ENCODE peak calls at places on chromosome 19, in seven cellular contexts. One of them, this sample, is unnamed.

GRCh38 chr19:42816901-42817300 is 51.4 kb upstream of the PSG8 start:
- DNase-seq in prostate gland: no peak
- DNase-seq in vagina: no peak
- DNase-seq in transverse colon: no peak
- DNase-seq in K562: no peak
- DNase-seq in stomach: no peak
- DNase-seq in HCT116: no peak
- DNase-seq in this sample: no peak

GRCh38 chr19:21202865-21203494 is 61.1 kb downstream of the ZNF431 start:
- DNase-seq in K562: peak; percentile 53
- DNase-seq in prostate gland: peak; percentile 17
- DNase-seq in vagina: no peak
- DNase-seq in stomach: no peak
- DNase-seq in transverse colon: no peak
- DNase-seq in HCT116: peak; percentile 32
- DNase-seq in this sample: no peak

GRCh38 chr19:13155472-13156284 is 5.5 kb downstream of the IER2 start:
- DNase-seq in transverse colon: peak; percentile 88
- DNase-seq in prostate gland: peak; percentile 37
- DNase-seq in stomach: peak; percentile 86
- DNase-seq in vagina: no peak
- DNase-seq in HCT116: no peak
- DNase-seq in K562: peak; percentile 69
- DNase-seq in this sample: peak; percentile 89

GRCh38 chr19:58497634-58498170 is 14.1 kb downstream of the SLC27A5 start:
- DNase-seq in HCT116: no peak
- DNase-seq in transverse colon: no peak
- DNase-seq in K562: no peak
- DNase-seq in vagina: no peak
- DNase-seq in stomach: no peak
- DNase-seq in prostate gland: no peak
- DNase-seq in this sample: no peak

GRCh38 chr19:51359294-51359693 is 6.9 kb downstream of the ETFB start:
- DNase-seq in prostate gland: no peak
- DNase-seq in K562: no peak
- DNase-seq in stomach: no peak
- DNase-seq in vagina: no peak
- DNase-seq in HCT116: no peak
- DNase-seq in transverse colon: no peak
- DNase-seq in this sample: no peak

GRCh38 chr19:14435320-14436050 is 2.4 kb downstream of the PKN1 start:
- DNase-seq in prostate gland: no peak
- DNase-seq in K562: no peak
- DNase-seq in stomach: no peak
- DNase-seq in HCT116: no peak
- DNase-seq in transverse colon: no peak
- DNase-seq in vagina: no peak
- DNase-seq in this sample: no peak

GRCh38 chr19:47719047-47719885 is 6.0 kb downstream of the EHD2 start:
- DNase-seq in prostate gland: peak; percentile 76
- DNase-seq in vagina: no peak
- DNase-seq in K562: no peak
- DNase-seq in HCT116: no peak
- DNase-seq in stomach: peak; percentile 60
- DNase-seq in transverse colon: peak; percentile 80
- DNase-seq in this sample: peak; percentile 95

GRCh38 chr19:35153701-35154534 is 617 bp upstream of the FXYD5 start:
- DNase-seq in transverse colon: peak; percentile 56
- DNase-seq in prostate gland: no peak
- DNase-seq in stomach: peak; percentile 58
- DNase-seq in K562: peak; percentile 81
- DNase-seq in vagina: no peak
- DNase-seq in HCT116: no peak
- DNase-seq in this sample: peak; percentile 82

GRCh38 chr19:46271488-46272197 is 25.2 kb upstream of the HIF3A start:
- DNase-seq in stomach: no peak
- DNase-seq in K562: no peak
- DNase-seq in prostate gland: no peak
- DNase-seq in HCT116: no peak
- DNase-seq in vagina: no peak
- DNase-seq in transverse colon: no peak
- DNase-seq in this sample: no peak

GRCh38 chr19:6610934-6611370 is 20.0 kb upstream of the CD70 start:
- DNase-seq in stomach: no peak
- DNase-seq in vagina: no peak
- DNase-seq in HCT116: peak; percentile 40
- DNase-seq in prostate gland: no peak
- DNase-seq in K562: no peak
- DNase-seq in transverse colon: no peak
- DNase-seq in this sample: no peak

GRCh38 chr19:45097776-45098520 is 5.0 kb downstream of the PPP1R37 start:
- DNase-seq in K562: peak; percentile 68
- DNase-seq in vagina: no peak
- DNase-seq in transverse colon: no peak
- DNase-seq in HCT116: no peak
- DNase-seq in prostate gland: peak; percentile 46
- DNase-seq in stomach: peak; percentile 51
- DNase-seq in this sample: no peak

GRCh38 chr19:48468806-48469055 is 438 bp upstream of the CYTH2 start:
- DNase-seq in K562: no peak
- DNase-seq in HCT116: no peak
- DNase-seq in prostate gland: no peak
- DNase-seq in vagina: no peak
- DNase-seq in transverse colon: no peak
- DNase-seq in stomach: no peak
- DNase-seq in this sample: no peak

GRCh38 chr19:51094696-51095279 is 12.1 kb upstream of the KLK14 start:
- DNase-seq in HCT116: no peak
- DNase-seq in K562: peak; percentile 87
- DNase-seq in prostate gland: no peak
- DNase-seq in transverse colon: no peak
- DNase-seq in stomach: peak; percentile 45
- DNase-seq in vagina: no peak
- DNase-seq in this sample: no peak

GRCh38 chr19:35715355-35715809 is 2.4 kb upstream of the KMT2B start:
- DNase-seq in transverse colon: no peak
- DNase-seq in stomach: no peak
- DNase-seq in HCT116: no peak
- DNase-seq in prostate gland: no peak
- DNase-seq in vagina: no peak
- DNase-seq in K562: no peak
- DNase-seq in this sample: peak; percentile 70

GRCh38 chr19:53818756-53819155 is 5.4 kb downstream of the NLRP12 start:
- DNase-seq in vagina: no peak
- DNase-seq in stomach: no peak
- DNase-seq in HCT116: no peak
- DNase-seq in transverse colon: no peak
- DNase-seq in K562: no peak
- DNase-seq in prostate gland: no peak
- DNase-seq in this sample: no peak

GRCh38 chr19:16118489-16119033 is 6.9 kb downstream of the RAB8A start:
- DNase-seq in transverse colon: peak; percentile 76
- DNase-seq in stomach: peak; percentile 52
- DNase-seq in K562: no peak
- DNase-seq in HCT116: no peak
- DNase-seq in vagina: no peak
- DNase-seq in prostate gland: no peak
- DNase-seq in this sample: no peak

GRCh38 chr19:48752511-48753365 is at the start of gene FUT1:
- DNase-seq in K562: peak; percentile 58
- DNase-seq in vagina: no peak
- DNase-seq in prostate gland: peak; percentile 89
- DNase-seq in stomach: peak; percentile 95
- DNase-seq in transverse colon: peak; percentile 76
- DNase-seq in HCT116: peak; percentile 89
- DNase-seq in this sample: peak; percentile 79

GRCh38 chr19:37991841-37992248 is 84.8 kb downstream of the SIPA1L3 start:
- DNase-seq in K562: no peak
- DNase-seq in stomach: no peak
- DNase-seq in prostate gland: no peak
- DNase-seq in HCT116: no peak
- DNase-seq in transverse colon: no peak
- DNase-seq in vagina: no peak
- DNase-seq in this sample: no peak

GRCh38 chr19:37988758-37989635 is 82.0 kb downstream of the SIPA1L3 start:
- DNase-seq in prostate gland: no peak
- DNase-seq in HCT116: no peak
- DNase-seq in transverse colon: no peak
- DNase-seq in stomach: no peak
- DNase-seq in vagina: no peak
- DNase-seq in K562: no peak
- DNase-seq in this sample: no peak

GRCh38 chr19:37990362-37990761 is 83.4 kb downstream of the SIPA1L3 start:
- DNase-seq in transverse colon: no peak
- DNase-seq in vagina: no peak
- DNase-seq in stomach: no peak
- DNase-seq in HCT116: no peak
- DNase-seq in prostate gland: no peak
- DNase-seq in K562: no peak
- DNase-seq in this sample: no peak

GRCh38 chr19:37991176-37991835 is 84.3 kb downstream of the SIPA1L3 start:
- DNase-seq in prostate gland: no peak
- DNase-seq in stomach: no peak
- DNase-seq in transverse colon: no peak
- DNase-seq in vagina: no peak
- DNase-seq in K562: no peak
- DNase-seq in HCT116: no peak
- DNase-seq in this sample: no peak

DNA sequence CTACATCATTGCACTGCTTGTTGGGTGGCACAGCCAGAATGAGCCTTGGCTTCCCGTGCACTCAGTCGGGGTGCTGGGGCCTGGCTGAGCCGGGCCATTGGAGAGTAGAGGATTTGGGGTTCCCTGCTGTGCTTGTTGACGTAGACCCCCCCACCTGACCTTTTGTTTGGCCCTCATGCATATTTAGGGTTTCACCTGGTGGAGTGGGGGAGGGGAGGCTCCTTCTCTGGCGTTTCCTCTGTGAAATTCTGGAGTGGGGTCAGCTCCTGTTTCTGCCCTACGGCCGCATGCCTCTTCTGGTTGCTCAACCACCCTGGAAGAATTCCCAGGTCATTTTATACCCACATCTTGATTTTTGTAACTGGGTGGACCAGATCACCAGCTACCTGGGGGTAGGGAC is 82.8 kb downstream of the SIPA1L3 start:
- DNase-seq in stomach: no peak
- DNase-seq in prostate gland: no peak
- DNase-seq in vagina: no peak
- DNase-seq in K562: no peak
- DNase-seq in transverse colon: no peak
- DNase-seq in HCT116: no peak
- DNase-seq in this sample: no peak
- TF ChIP-seq POLR2A in stomach: no peak
- TF ChIP-seq POLR2A in prostate gland: no peak
- TF ChIP-seq POLR2A in vagina: no peak
- TF ChIP-seq POLR2A in K562: no peak
- TF ChIP-seq POLR2A in transverse colon: no peak
- TF ChIP-seq POLR2A in HCT116: no peak
- TF ChIP-seq POLR2A in this sample: no peak

DNA sequence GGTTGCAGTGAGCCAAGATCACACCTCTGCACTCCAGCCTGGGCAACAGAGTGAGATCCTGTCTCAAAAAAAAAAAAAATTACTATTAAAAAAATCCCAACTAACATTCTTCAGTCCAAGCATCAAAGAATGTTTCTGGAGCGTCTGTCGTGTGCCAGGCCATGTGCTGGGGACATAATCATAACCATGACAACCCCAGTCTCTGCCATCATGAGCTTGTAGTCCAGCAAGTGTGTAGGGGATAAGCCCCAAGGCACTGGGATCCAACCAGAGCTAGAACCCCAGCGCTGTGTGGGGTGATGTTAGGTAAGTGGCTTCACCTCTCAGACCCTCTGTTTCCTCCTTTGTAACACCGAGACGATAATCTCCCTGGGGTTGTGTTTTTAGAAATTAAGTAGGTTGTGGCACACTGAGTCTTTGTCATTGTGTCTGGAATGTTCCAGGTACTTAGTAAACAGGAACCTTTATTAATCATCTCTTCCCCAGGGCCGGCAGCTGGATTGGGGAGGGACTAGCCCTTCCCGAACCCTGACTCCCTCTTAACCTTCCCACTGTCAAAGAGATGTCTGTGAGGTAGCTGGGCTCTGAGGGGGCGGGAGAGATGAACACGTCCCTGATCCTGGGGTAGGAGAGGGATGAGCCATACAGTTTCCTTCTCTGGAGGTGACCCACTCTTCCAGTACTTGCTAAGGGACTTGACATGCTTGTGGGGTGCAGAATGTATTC is 5.2 kb downstream of the ITPKC start:
- DNase-seq in transverse colon: no peak
- DNase-seq in K562: no peak
- DNase-seq in prostate gland: no peak
- DNase-seq in stomach: no peak
- DNase-seq in HCT116: no peak
- DNase-seq in vagina: no peak
- DNase-seq in this sample: no peak
- TF ChIP-seq POLR2AphosphoS5 in transverse colon: no peak
- TF ChIP-seq POLR2AphosphoS5 in K562: no peak
- TF ChIP-seq POLR2AphosphoS5 in prostate gland: peak; percentile 25
- TF ChIP-seq POLR2AphosphoS5 in stomach: no peak
- TF ChIP-seq POLR2AphosphoS5 in HCT116: no peak
- TF ChIP-seq POLR2AphosphoS5 in vagina: peak; percentile 57
- TF ChIP-seq POLR2AphosphoS5 in this sample: no peak

DNA sequence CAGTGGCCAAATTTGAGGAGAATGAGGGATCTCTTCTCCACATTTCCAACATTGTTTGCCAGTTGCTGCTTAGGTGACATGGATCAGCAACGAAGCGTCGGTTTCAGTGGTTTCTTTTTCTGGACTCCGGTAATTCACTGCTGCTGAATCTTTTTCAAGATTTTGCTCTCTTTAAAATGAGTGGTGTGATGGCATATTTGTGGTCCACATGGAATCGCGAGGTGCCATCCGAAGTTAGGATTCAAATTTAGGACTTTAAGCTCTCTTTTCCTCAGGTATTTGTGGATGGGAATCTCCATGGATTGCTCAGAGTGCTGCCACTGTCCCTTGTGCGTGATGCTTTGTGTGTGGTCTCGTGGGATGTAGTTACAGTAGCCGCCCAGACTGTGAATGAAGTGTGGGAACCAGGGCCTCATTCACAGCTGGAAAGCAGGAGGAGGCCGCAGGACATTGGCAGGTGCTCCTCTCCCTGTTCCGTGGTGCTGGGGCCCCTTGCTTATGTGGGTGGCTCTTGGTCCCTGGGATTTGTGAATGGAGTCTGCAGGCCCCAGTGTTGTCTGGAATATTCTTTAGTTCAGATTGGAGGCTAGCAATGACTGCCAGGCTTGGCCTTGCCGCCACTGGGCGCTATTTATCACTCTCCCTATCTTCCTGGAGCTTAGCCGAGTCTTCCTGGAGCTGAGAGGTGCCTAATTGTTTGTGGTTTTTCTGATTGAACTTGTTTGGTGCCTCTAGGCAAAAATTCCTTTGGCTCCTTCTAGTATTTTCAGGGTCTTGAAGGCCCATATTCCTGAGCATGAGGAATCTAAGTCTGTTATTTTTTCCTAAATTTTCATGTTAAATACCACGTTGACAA is 1.5 kb downstream of the ILF3 start:
- DNase-seq in transverse colon: peak; percentile 18
- DNase-seq in prostate gland: peak; percentile 38
- DNase-seq in vagina: no peak
- DNase-seq in stomach: no peak
- DNase-seq in HCT116: no peak
- DNase-seq in K562: no peak
- DNase-seq in this sample: no peak
- TF ChIP-seq CTCF in transverse colon: no peak
- TF ChIP-seq CTCF in prostate gland: no peak
- TF ChIP-seq CTCF in vagina: no peak
- TF ChIP-seq CTCF in stomach: no peak
- TF ChIP-seq CTCF in HCT116: no peak
- TF ChIP-seq CTCF in K562: peak; percentile 44
- TF ChIP-seq CTCF in this sample: no peak

GRCh38 chr19:4363571-4364304 is 20.4 kb downstream of the MPND start:
- DNase-seq in prostate gland: no peak
- DNase-seq in HCT116: no peak
- DNase-seq in K562: no peak
- DNase-seq in stomach: no peak
- DNase-seq in vagina: no peak
- DNase-seq in transverse colon: no peak
- DNase-seq in this sample: no peak
- TF ChIP-seq POLR2A in prostate gland: no peak
- TF ChIP-seq POLR2A in HCT116: no peak
- TF ChIP-seq POLR2A in K562: no peak
- TF ChIP-seq POLR2A in stomach: no peak
- TF ChIP-seq POLR2A in vagina: no peak
- TF ChIP-seq POLR2A in transverse colon: no peak
- TF ChIP-seq POLR2A in this sample: no peak

This sample was measured in suprapubic skin.